ENCODE peak calls at places on chromosomes 16 and 17, in five cellular contexts. R, N, H, K and G are unnamed samples.
A peak's percentile ranks its signal among the peaks of the same experiment; 100 is the strongest.

GRCh38 chr17:57889892-57890856 is 40.3 kb upstream of the MRPS23 start:
- DNase-seq in N (peak; percentile 57), K (peak; percentile 86), R (peak; percentile 93), H (no peak), G (no peak)

GRCh38 chr17:66431910-66432309 is 129.5 kb downstream of the PRKCA start:
- DNase-seq in N (no peak), H (no peak), R (no peak), K (peak; percentile 92), G (no peak)

GRCh38 chr17:80637286-80637703 is 92.7 kb downstream of the RPTOR start:
- DNase-seq in R (no peak), N (no peak), H (no peak), K (no peak), G (no peak)

GRCh38 chr16:47019563-47019962 is 46.1 kb upstream of the DNAJA2 start:
- DNase-seq in N (no peak), H (no peak), K (no peak), R (no peak), G (peak; percentile 3)

GRCh38 chr16:72646615-72647014 is 401.3 kb downstream of the ZFHX3 start:
- DNase-seq in N (no peak), K (no peak), H (no peak), R (no peak), G (no peak)

GRCh38 chr16:66636199-66636598 is 31.7 kb downstream of the CMTM3 start:
- DNase-seq in R (no peak), N (no peak), H (no peak), K (no peak), G (no peak)

GRCh38 chr16:88320947-88321634 is 61.7 kb upstream of the ZNF469 start:
- DNase-seq in H (no peak), R (no peak), K (no peak), N (no peak), G (no peak)

GRCh38 chr17:78154903-78155811 is 9.0 kb downstream of the C17orf99 start:
- DNase-seq in R (no peak), N (no peak), H (no peak), K (no peak), G (no peak)

GRCh38 chr17:45341389-45342158 is 24.8 kb upstream of the MAP3K14 start:
- DNase-seq in N (no peak), K (peak; percentile 85), H (no peak), R (peak; percentile 86), G (no peak)

GRCh38 chr17:72134560-72135399 is 14.0 kb downstream of the SOX9 start:
- DNase-seq in K (peak; percentile 82), H (no peak), R (no peak), N (no peak), G (no peak)

GRCh38 chr17:79540306-79540705 is 70.5 kb downstream of the RBFOX3 start:
- DNase-seq in H (no peak), R (no peak), K (no peak), N (no peak), G (no peak)

GRCh38 chr17:49748791-49749190 is 15.1 kb downstream of the FAM117A start:
- DNase-seq in R (no peak), K (no peak), N (no peak), H (peak; percentile 25), G (no peak)

GRCh38 chr16:87080571-87081167 is 236.5 kb downstream of the C16orf95 start:
- DNase-seq in H (no peak), K (no peak), R (no peak), N (no peak), G (no peak)

GRCh38 chr17:64777413-64778101 is 115.5 kb upstream of the SMURF2 start:
- DNase-seq in K (no peak), H (no peak), N (no peak), R (peak; percentile 70), G (peak; percentile 23)

GRCh38 chr17:35245196-35245486 is 2.3 kb downstream of the SLFN5 start:
- DNase-seq in H (no peak), R (no peak), K (peak; percentile 97), N (no peak), G (no peak)

GRCh38 chr17:682150-682549 is 32.5 kb downstream of the VPS53 start:
- DNase-seq in R (no peak), H (no peak), N (no peak), K (no peak), G (no peak)

GRCh38 chr16:72922714-72923113 is 125.2 kb downstream of the ZFHX3 start:
- DNase-seq in R (no peak), K (no peak), N (no peak), H (no peak), G (no peak)

GRCh38 chr16:14308357-14308723 is 237.2 kb downstream of the MRTFB start:
- DNase-seq in K (no peak), R (no peak), H (no peak), N (no peak), G (no peak)

GRCh38 chr16:10668322-10669045 is 26.2 kb downstream of the TEKT5 start:
- DNase-seq in K (peak; percentile 10), N (no peak), R (peak; percentile 35), H (no peak), G (peak; percentile 11)

GRCh38 chr17:76922967-76923366 is 54.8 kb downstream of the MGAT5B start:
- DNase-seq in R (no peak), N (no peak), K (no peak), H (no peak), G (no peak)

GRCh38 chr17:55432358-55433028 is 10.9 kb upstream of the MMD start:
- DNase-seq in N (no peak), H (no peak), R (no peak), K (no peak), G (no peak)

GRCh38 chr17:15744885-15745284 is 12.8 kb downstream of the TBC1D26 start:
- DNase-seq in K (no peak), R (no peak), N (no peak), H (no peak), G (no peak)

GRCh38 chr17:30600830-30601494 is 123.8 kb downstream of the GOSR1 start:
- DNase-seq in R (no peak), K (peak; percentile 11), N (no peak), H (no peak), G (no peak)

GRCh38 chr17:38451840-38452529 is 23.7 kb downstream of the ARHGAP23 start:
- DNase-seq in N (no peak), K (peak; percentile 94), H (no peak), R (no peak), G (peak; percentile 22)

GRCh38 chr17:6163632-6164319 is 93.6 kb downstream of the WSCD1 start:
- DNase-seq in R (no peak), K (no peak), N (no peak), H (no peak), G (no peak)

GRCh38 chr17:46154151-46154816 is 38.9 kb downstream of the KANSL1 start:
- DNase-seq in R (no peak), K (peak; percentile 38), N (no peak), H (no peak), G (no peak)

GRCh38 chr17:61208301-61209098 is 191.1 kb upstream of the TBX2 start:
- DNase-seq in N (no peak), H (no peak), R (no peak), K (peak; percentile 64), G (peak; percentile 11)

GRCh38 chr16:88785106-88785924 is at the start of gene PIEZO1:
- DNase-seq in R (peak; percentile 87), K (peak; percentile 52), N (no peak), H (peak; percentile 79), G (peak; percentile 62)